ENCODE peak calls at places on chromosome 5, in eight cellular contexts. R is fibroblast of gingiva; Q is kidney; M is stimulated activated CD8-positive, alpha-beta memory T cell treated with anti-CD3 and anti-CD28 coated beads, Interleukin-12 subunit alpha, Interleukin-12 subunit beta, amount 100 ng/mL, for 1 hour; C is C1 segment of cervical spinal cord; O is spleen; W is WTC11; V is hypothalamus. J is an unnamed sample.
A peak's percentile ranks its signal among the peaks of the same experiment; 100 is the strongest.

GRCh38 chr5:159588930-159589329 is 258.6 kb upstream of the IL12B start:
- DNase-seq in R (no peak), Q (no peak), M (no peak), C (no peak), O (no peak), W (no peak), V (no peak), J (no peak)

GRCh38 chr5:6582507-6583048 is 50.3 kb downstream of the NSUN2 start:
- DNase-seq in R (no peak), Q (no peak), M (no peak), C (no peak), O (no peak), W (no peak), V (no peak), J (no peak)

GRCh38 chr5:103621548-103621930 is 59.0 kb upstream of the NUDT12 start:
- DNase-seq in R (no peak), Q (no peak), M (no peak), C (no peak), O (no peak), W (no peak), V (no peak), J (no peak)

GRCh38 chr5:133400120-133400519 is 212.2 kb downstream of the FSTL4 start:
- DNase-seq in R (no peak), Q (no peak), M (no peak), C (no peak), O (peak; percentile 46), W (no peak), V (no peak), J (no peak)

GRCh38 chr5:142097681-142098080 is 10.9 kb upstream of the NDFIP1 start:
- DNase-seq in R (no peak), Q (no peak), M (no peak), C (no peak), O (no peak), W (no peak), V (no peak), J (no peak)

GRCh38 chr5:166093312-166093711 is 2198.1 kb upstream of the WWC1 start:
- DNase-seq in R (no peak), Q (no peak), M (no peak), C (no peak), O (no peak), W (no peak), V (no peak), J (no peak)

GRCh38 chr5:73825736-73826135 is 199.7 kb downstream of the ARHGEF28 start:
- DNase-seq in R (no peak), Q (no peak), M (no peak), C (no peak), O (no peak), W (no peak), V (no peak), J (no peak)

GRCh38 chr5:174503461-174504265 is 220.7 kb upstream of the MSX2 start:
- DNase-seq in R (no peak), Q (no peak), M (no peak), C (peak; percentile 44), O (no peak), W (no peak), V (peak; percentile 57), J (no peak)

GRCh38 chr5:24232929-24233328 is 411.8 kb downstream of the CDH10 start:
- DNase-seq in R (no peak), Q (no peak), M (no peak), C (no peak), O (no peak), W (no peak), V (no peak), J (no peak)

GRCh38 chr5:180179399-180180197 is 29.4 kb downstream of the RASGEF1C start:
- DNase-seq in R (no peak), Q (no peak), M (no peak), C (no peak), O (peak; percentile 47), W (no peak), V (no peak), J (no peak)

GRCh38 chr5:35233601-35234000 is 3.3 kb upstream of the PRLR start:
- DNase-seq in R (no peak), Q (no peak), M (no peak), C (no peak), O (no peak), W (peak; percentile 26), V (no peak), J (no peak)

GRCh38 chr5:73902327-73903051 is 276.5 kb downstream of the ARHGEF28 start:
- DNase-seq in R (peak; percentile 65), Q (no peak), M (no peak), C (no peak), O (no peak), W (no peak), V (no peak), J (no peak)

GRCh38 chr5:136062563-136063274 is 33.9 kb downstream of the TGFBI start:
- DNase-seq in R (peak; percentile 50), Q (no peak), M (no peak), C (no peak), O (no peak), W (peak; percentile 34), V (no peak), J (no peak)

GRCh38 chr5:160651682-160652645 is 200.0 kb downstream of the ATP10B start:
- DNase-seq in R (no peak), Q (no peak), M (no peak), C (no peak), O (no peak), W (no peak), V (no peak), J (no peak)

GRCh38 chr5:54904425-54904824 is 81.0 kb downstream of the ESM1 start:
- DNase-seq in R (peak; percentile 54), Q (no peak), M (no peak), C (no peak), O (no peak), W (peak; percentile 12), V (no peak), J (no peak)

GRCh38 chr5:505946-506555 is 18.2 kb downstream of the SLC9A3 start:
- DNase-seq in R (no peak), Q (no peak), M (no peak), C (no peak), O (no peak), W (no peak), V (no peak), J (no peak)

GRCh38 chr5:173575985-173576384 is 40.5 kb downstream of the BOD1 start:
- DNase-seq in R (no peak), Q (no peak), M (no peak), C (no peak), O (no peak), W (no peak), V (no peak), J (no peak)

GRCh38 chr5:34652916-34653315 is 3.2 kb upstream of the RAI14 start:
- DNase-seq in R (peak; percentile 74), Q (no peak), M (no peak), C (no peak), O (no peak), W (no peak), V (no peak), J (no peak)

GRCh38 chr5:107415762-107416161 is 255.0 kb downstream of the EFNA5 start:
- DNase-seq in R (no peak), Q (no peak), M (no peak), C (no peak), O (no peak), W (no peak), V (no peak), J (no peak)

GRCh38 chr5:108028883-108029282 is 353.0 kb downstream of the FBXL17 start:
- DNase-seq in R (no peak), Q (no peak), M (no peak), C (no peak), O (no peak), W (no peak), V (no peak), J (no peak)

GRCh38 chr5:143968071-143968878 is 156.3 kb downstream of the HMHB1 start:
- DNase-seq in R (peak; percentile 81), Q (no peak), M (no peak), C (no peak), O (no peak), W (no peak), V (no peak), J (no peak)

GRCh38 chr5:177996660-177997318 is 747 bp upstream of the PROP1 start:
- DNase-seq in R (no peak), Q (no peak), M (no peak), C (no peak), O (no peak), W (no peak), V (no peak), J (no peak)

GRCh38 chr5:96321371-96321770 is 111.7 kb downstream of the PCSK1 start:
- DNase-seq in R (peak; percentile 34), Q (no peak), M (no peak), C (no peak), O (no peak), W (no peak), V (no peak), J (no peak)

GRCh38 chr5:33148076-33148501 is 292.7 kb upstream of the TARS1 start:
- DNase-seq in R (peak; percentile 94), Q (no peak), M (no peak), C (no peak), O (no peak), W (no peak), V (no peak), J (no peak)

GRCh38 chr5:157312492-157312891 is 46.6 kb downstream of the CYFIP2 start:
- DNase-seq in R (peak; percentile 25), Q (no peak), M (peak; percentile 49), C (no peak), O (no peak), W (peak; percentile 33), V (no peak), J (peak; percentile 47)

GRCh38 chr5:90645024-90645610 is 86.5 kb downstream of the ADGRV1 start:
- DNase-seq in R (no peak), Q (no peak), M (no peak), C (no peak), O (no peak), W (peak; percentile 19), V (no peak), J (no peak)

GRCh38 chr5:133319905-133320520 is 268.2 kb downstream of the HSPA4 start:
- DNase-seq in R (no peak), Q (no peak), M (no peak), C (no peak), O (no peak), W (no peak), V (no peak), J (no peak)

GRCh38 chr5:31291323-31291854 is 97.9 kb downstream of the CDH6 start:
- DNase-seq in R (no peak), Q (no peak), M (no peak), C (no peak), O (no peak), W (peak; percentile 39), V (no peak), J (no peak)

GRCh38 chr5:17256171-17256570 is 38.7 kb downstream of the BASP1 start:
- DNase-seq in R (no peak), Q (no peak), M (no peak), C (no peak), O (no peak), W (no peak), V (no peak), J (no peak)

GRCh38 chr5:14668247-14668646 is 3.7 kb downstream of the OTULIN start:
- DNase-seq in R (no peak), Q (no peak), M (no peak), C (no peak), O (no peak), W (no peak), V (no peak), J (peak; percentile 9)

GRCh38 chr5:154157483-154158378 is 32.8 kb upstream of the GALNT10 start:
- DNase-seq in R (no peak), Q (no peak), M (no peak), C (no peak), O (no peak), W (peak; percentile 72), V (no peak), J (no peak)

GRCh38 chr5:145829708-145830361 is 5.3 kb downstream of the PRELID2 start:
- DNase-seq in R (no peak), Q (no peak), M (no peak), C (no peak), O (no peak), W (no peak), V (no peak), J (no peak)

GRCh38 chr5:140791111-140791510 is 3.5 kb upstream of the PCDHA2 start:
- DNase-seq in R (no peak), Q (no peak), M (no peak), C (no peak), O (no peak), W (no peak), V (no peak), J (no peak)

GRCh38 chr5:53406630-53407316 is 73.7 kb upstream of the FST start:
- DNase-seq in R (peak; percentile 75), Q (no peak), M (no peak), C (no peak), O (no peak), W (no peak), V (no peak), J (no peak)

J was measured in activated T-cell treated with anti-CD3 and anti-CD28 coated beads for 1 hour.